ENCODE peak calls at places on chromosomes 7 and 10, in ten cellular contexts. One of them, this sample, is unnamed.

GRCh38 chr7:29977926-29978652 is 11.5 kb downstream of the SCRN1 start:
- DNase-seq in substantia nigra: no peak
- DNase-seq in naive B cell: no peak
- DNase-seq in dermis microvascular lymphatic vessel endothelial cell: no peak
- DNase-seq in upper lobe of right lung: no peak
- DNase-seq in left ventricle myocardium superior: no peak
- DNase-seq in SHP77: peak; percentile 25
- DNase-seq in HEK293T: peak; percentile 42
- DNase-seq in NCI-H345: no peak
- DNase-seq in RPMI7951: no peak
- DNase-seq in this sample: no peak

GRCh38 chr10:36802523-36803153 is 322.8 kb upstream of the ANKRD30A start:
- DNase-seq in RPMI7951: no peak
- DNase-seq in SHP77: no peak
- DNase-seq in upper lobe of right lung: no peak
- DNase-seq in dermis microvascular lymphatic vessel endothelial cell: no peak
- DNase-seq in substantia nigra: peak; percentile 2
- DNase-seq in HEK293T: no peak
- DNase-seq in naive B cell: no peak
- DNase-seq in left ventricle myocardium superior: peak; percentile 58
- DNase-seq in NCI-H345: no peak
- DNase-seq in this sample: no peak

GRCh38 chr10:107169516-107169915 is 5.0 kb upstream of the SORCS1 start:
- DNase-seq in HEK293T: no peak
- DNase-seq in NCI-H345: no peak
- DNase-seq in substantia nigra: no peak
- DNase-seq in left ventricle myocardium superior: no peak
- DNase-seq in SHP77: no peak
- DNase-seq in dermis microvascular lymphatic vessel endothelial cell: no peak
- DNase-seq in RPMI7951: no peak
- DNase-seq in naive B cell: no peak
- DNase-seq in upper lobe of right lung: no peak
- DNase-seq in this sample: no peak

GRCh38 chr10:86968994-86969355 is 693 bp downstream of the ADIRF start:
- DNase-seq in left ventricle myocardium superior: no peak
- DNase-seq in RPMI7951: no peak
- DNase-seq in SHP77: no peak
- DNase-seq in dermis microvascular lymphatic vessel endothelial cell: no peak
- DNase-seq in naive B cell: no peak
- DNase-seq in upper lobe of right lung: no peak
- DNase-seq in HEK293T: no peak
- DNase-seq in substantia nigra: no peak
- DNase-seq in NCI-H345: no peak
- DNase-seq in this sample: no peak

GRCh38 chr10:114239117-114239993 is at the start of gene VWA2:
- DNase-seq in SHP77: peak; percentile 35
- DNase-seq in upper lobe of right lung: peak; percentile 88
- DNase-seq in RPMI7951: no peak
- DNase-seq in HEK293T: peak; percentile 51
- DNase-seq in naive B cell: peak; percentile 28
- DNase-seq in substantia nigra: no peak
- DNase-seq in dermis microvascular lymphatic vessel endothelial cell: no peak
- DNase-seq in left ventricle myocardium superior: peak; percentile 67
- DNase-seq in NCI-H345: peak; percentile 63
- DNase-seq in this sample: no peak

GRCh38 chr7:122887198-122887597 is 938 bp upstream of the CADPS2 start:
- DNase-seq in dermis microvascular lymphatic vessel endothelial cell: peak; percentile 85
- DNase-seq in left ventricle myocardium superior: peak; percentile 72
- DNase-seq in upper lobe of right lung: peak; percentile 79
- DNase-seq in SHP77: peak; percentile 75
- DNase-seq in substantia nigra: peak; percentile 67
- DNase-seq in NCI-H345: peak; percentile 74
- DNase-seq in naive B cell: no peak
- DNase-seq in RPMI7951: peak; percentile 41
- DNase-seq in HEK293T: peak; percentile 54
- DNase-seq in this sample: no peak

GRCh38 chr10:90407116-90407515 is 450.7 kb downstream of the HTR7 start:
- DNase-seq in HEK293T: no peak
- DNase-seq in left ventricle myocardium superior: no peak
- DNase-seq in upper lobe of right lung: no peak
- DNase-seq in RPMI7951: peak; percentile 78
- DNase-seq in NCI-H345: no peak
- DNase-seq in naive B cell: no peak
- DNase-seq in SHP77: no peak
- DNase-seq in substantia nigra: no peak
- DNase-seq in dermis microvascular lymphatic vessel endothelial cell: peak; percentile 10
- DNase-seq in this sample: no peak

GRCh38 chr7:80884511-80885195 is 34.2 kb downstream of the SEMA3C start:
- DNase-seq in upper lobe of right lung: no peak
- DNase-seq in SHP77: no peak
- DNase-seq in naive B cell: no peak
- DNase-seq in RPMI7951: peak; percentile 47
- DNase-seq in left ventricle myocardium superior: no peak
- DNase-seq in dermis microvascular lymphatic vessel endothelial cell: no peak
- DNase-seq in HEK293T: no peak
- DNase-seq in substantia nigra: no peak
- DNase-seq in NCI-H345: no peak
- DNase-seq in this sample: no peak

GRCh38 chr10:6044651-6045599 is 17.2 kb downstream of the IL2RA start:
- DNase-seq in SHP77: no peak
- DNase-seq in substantia nigra: no peak
- DNase-seq in HEK293T: no peak
- DNase-seq in NCI-H345: no peak
- DNase-seq in naive B cell: no peak
- DNase-seq in RPMI7951: no peak
- DNase-seq in dermis microvascular lymphatic vessel endothelial cell: no peak
- DNase-seq in left ventricle myocardium superior: no peak
- DNase-seq in upper lobe of right lung: no peak
- DNase-seq in this sample: no peak

GRCh38 chr7:106542550-106543220 is 118.3 kb downstream of the CCDC71L start:
- DNase-seq in HEK293T: peak; percentile 50
- DNase-seq in RPMI7951: peak; percentile 83
- DNase-seq in naive B cell: peak; percentile 29
- DNase-seq in dermis microvascular lymphatic vessel endothelial cell: peak; percentile 97
- DNase-seq in NCI-H345: peak; percentile 73
- DNase-seq in upper lobe of right lung: no peak
- DNase-seq in substantia nigra: no peak
- DNase-seq in left ventricle myocardium superior: no peak
- DNase-seq in SHP77: peak; percentile 24
- DNase-seq in this sample: peak; percentile 67

GRCh38 chr10:104199567-104199966 is 32.6 kb downstream of the CFAP43 start:
- DNase-seq in SHP77: no peak
- DNase-seq in dermis microvascular lymphatic vessel endothelial cell: no peak
- DNase-seq in RPMI7951: no peak
- DNase-seq in left ventricle myocardium superior: no peak
- DNase-seq in substantia nigra: no peak
- DNase-seq in naive B cell: no peak
- DNase-seq in NCI-H345: no peak
- DNase-seq in upper lobe of right lung: no peak
- DNase-seq in HEK293T: no peak
- DNase-seq in this sample: no peak

GRCh38 chr7:49166441-49166840 is 242.1 kb downstream of the CDC14C start:
- DNase-seq in upper lobe of right lung: no peak
- DNase-seq in HEK293T: no peak
- DNase-seq in substantia nigra: no peak
- DNase-seq in dermis microvascular lymphatic vessel endothelial cell: no peak
- DNase-seq in NCI-H345: no peak
- DNase-seq in left ventricle myocardium superior: no peak
- DNase-seq in naive B cell: no peak
- DNase-seq in RPMI7951: peak; percentile 15
- DNase-seq in SHP77: peak; percentile 52
- DNase-seq in this sample: no peak

GRCh38 chr7:101106387-101106786 is 20.5 kb upstream of the SERPINE1 start:
- DNase-seq in RPMI7951: no peak
- DNase-seq in naive B cell: no peak
- DNase-seq in left ventricle myocardium superior: no peak
- DNase-seq in NCI-H345: no peak
- DNase-seq in dermis microvascular lymphatic vessel endothelial cell: no peak
- DNase-seq in upper lobe of right lung: no peak
- DNase-seq in SHP77: no peak
- DNase-seq in HEK293T: no peak
- DNase-seq in substantia nigra: no peak
- DNase-seq in this sample: no peak

This sample was measured in GM12864.